ENCODE peak calls at places on chromosomes 6 and 20, in ten cellular contexts. One of them, this sample, is unnamed.
A peak's percentile ranks its signal among the peaks of the same experiment; 100 is the strongest.

GRCh38 chr6:83265384-83265783 is 72.2 kb downstream of the RWDD2A start:
- DNase-seq in HEK293T: no peak
- DNase-seq in COLO829: no peak
- DNase-seq in stimulated activated CD8-positive, alpha-beta memory T cell treated with anti-CD3 and anti-CD28 coated beads, Interleukin-4, amount 100 ng/mL, for 24 hours: no peak
- DNase-seq in T-cell: no peak
- DNase-seq in ovary: no peak
- DNase-seq in fibroblast of pulmonary artery: peak; percentile 35
- DNase-seq in RWPE1: no peak
- DNase-seq in RPMI8226: no peak
- DNase-seq in stimulated activated naive CD8-positive, alpha-beta T cell treated with anti-CD3 and anti-CD28 coated beads, Interleukin-15, amount 100 ng/mL, for 72 hours: no peak
- DNase-seq in this sample: no peak

GRCh38 chr6:80338201-80338836 is 231.8 kb downstream of the BCKDHB start:
- DNase-seq in HEK293T: peak; percentile 60
- DNase-seq in COLO829: no peak
- DNase-seq in stimulated activated CD8-positive, alpha-beta memory T cell treated with anti-CD3 and anti-CD28 coated beads, Interleukin-4, amount 100 ng/mL, for 24 hours: peak; percentile 54
- DNase-seq in T-cell: peak; percentile 63
- DNase-seq in ovary: peak; percentile 32
- DNase-seq in fibroblast of pulmonary artery: peak; percentile 48
- DNase-seq in RWPE1: peak; percentile 28
- DNase-seq in RPMI8226: peak; percentile 11
- DNase-seq in stimulated activated naive CD8-positive, alpha-beta T cell treated with anti-CD3 and anti-CD28 coated beads, Interleukin-15, amount 100 ng/mL, for 72 hours: peak; percentile 58
- DNase-seq in this sample: no peak

GRCh38 chr6:66103954-66104353 is 396.9 kb upstream of the EYS start:
- DNase-seq in HEK293T: no peak
- DNase-seq in COLO829: no peak
- DNase-seq in stimulated activated CD8-positive, alpha-beta memory T cell treated with anti-CD3 and anti-CD28 coated beads, Interleukin-4, amount 100 ng/mL, for 24 hours: no peak
- DNase-seq in T-cell: no peak
- DNase-seq in ovary: no peak
- DNase-seq in fibroblast of pulmonary artery: peak; percentile 3
- DNase-seq in RWPE1: no peak
- DNase-seq in RPMI8226: no peak
- DNase-seq in stimulated activated naive CD8-positive, alpha-beta T cell treated with anti-CD3 and anti-CD28 coated beads, Interleukin-15, amount 100 ng/mL, for 72 hours: no peak
- DNase-seq in this sample: no peak

GRCh38 chr20:4135385-4136077 is 120.2 kb upstream of the RNF24 start:
- DNase-seq in HEK293T: peak; percentile 32
- DNase-seq in COLO829: peak; percentile 95
- DNase-seq in stimulated activated CD8-positive, alpha-beta memory T cell treated with anti-CD3 and anti-CD28 coated beads, Interleukin-4, amount 100 ng/mL, for 24 hours: no peak
- DNase-seq in T-cell: no peak
- DNase-seq in ovary: no peak
- DNase-seq in fibroblast of pulmonary artery: peak; percentile 98
- DNase-seq in RWPE1: peak; percentile 98
- DNase-seq in RPMI8226: no peak
- DNase-seq in stimulated activated naive CD8-positive, alpha-beta T cell treated with anti-CD3 and anti-CD28 coated beads, Interleukin-15, amount 100 ng/mL, for 72 hours: no peak
- DNase-seq in this sample: no peak

GRCh38 chr6:6766230-6766905 is 177.8 kb downstream of the LY86 start:
- DNase-seq in HEK293T: no peak
- DNase-seq in COLO829: no peak
- DNase-seq in stimulated activated CD8-positive, alpha-beta memory T cell treated with anti-CD3 and anti-CD28 coated beads, Interleukin-4, amount 100 ng/mL, for 24 hours: no peak
- DNase-seq in T-cell: no peak
- DNase-seq in ovary: no peak
- DNase-seq in fibroblast of pulmonary artery: no peak
- DNase-seq in RWPE1: no peak
- DNase-seq in RPMI8226: peak; percentile 97
- DNase-seq in stimulated activated naive CD8-positive, alpha-beta T cell treated with anti-CD3 and anti-CD28 coated beads, Interleukin-15, amount 100 ng/mL, for 72 hours: no peak
- DNase-seq in this sample: no peak

GRCh38 chr20:33521461-33521860 is 31.6 kb downstream of the CBFA2T2 start:
- DNase-seq in HEK293T: no peak
- DNase-seq in COLO829: no peak
- DNase-seq in stimulated activated CD8-positive, alpha-beta memory T cell treated with anti-CD3 and anti-CD28 coated beads, Interleukin-4, amount 100 ng/mL, for 24 hours: no peak
- DNase-seq in T-cell: no peak
- DNase-seq in ovary: no peak
- DNase-seq in fibroblast of pulmonary artery: no peak
- DNase-seq in RWPE1: no peak
- DNase-seq in RPMI8226: peak; percentile 81
- DNase-seq in stimulated activated naive CD8-positive, alpha-beta T cell treated with anti-CD3 and anti-CD28 coated beads, Interleukin-15, amount 100 ng/mL, for 72 hours: no peak
- DNase-seq in this sample: no peak

GRCh38 chr20:47493954-47494293 is 7.8 kb upstream of the NCOA3 start:
- DNase-seq in HEK293T: no peak
- DNase-seq in COLO829: no peak
- DNase-seq in stimulated activated CD8-positive, alpha-beta memory T cell treated with anti-CD3 and anti-CD28 coated beads, Interleukin-4, amount 100 ng/mL, for 24 hours: no peak
- DNase-seq in T-cell: no peak
- DNase-seq in ovary: no peak
- DNase-seq in fibroblast of pulmonary artery: no peak
- DNase-seq in RWPE1: peak; percentile 60
- DNase-seq in RPMI8226: no peak
- DNase-seq in stimulated activated naive CD8-positive, alpha-beta T cell treated with anti-CD3 and anti-CD28 coated beads, Interleukin-15, amount 100 ng/mL, for 72 hours: no peak
- DNase-seq in this sample: no peak

GRCh38 chr6:135522975-135523692 is 25.6 kb upstream of the AHI1 start:
- DNase-seq in HEK293T: no peak
- DNase-seq in COLO829: no peak
- DNase-seq in stimulated activated CD8-positive, alpha-beta memory T cell treated with anti-CD3 and anti-CD28 coated beads, Interleukin-4, amount 100 ng/mL, for 24 hours: no peak
- DNase-seq in T-cell: no peak
- DNase-seq in ovary: no peak
- DNase-seq in fibroblast of pulmonary artery: peak; percentile 75
- DNase-seq in RWPE1: peak; percentile 6
- DNase-seq in RPMI8226: no peak
- DNase-seq in stimulated activated naive CD8-positive, alpha-beta T cell treated with anti-CD3 and anti-CD28 coated beads, Interleukin-15, amount 100 ng/mL, for 72 hours: no peak
- DNase-seq in this sample: no peak

GRCh38 chr6:35948725-35949124 is 27.8 kb upstream of the SRPK1 start:
- DNase-seq in HEK293T: no peak
- DNase-seq in COLO829: no peak
- DNase-seq in stimulated activated CD8-positive, alpha-beta memory T cell treated with anti-CD3 and anti-CD28 coated beads, Interleukin-4, amount 100 ng/mL, for 24 hours: no peak
- DNase-seq in T-cell: no peak
- DNase-seq in ovary: no peak
- DNase-seq in fibroblast of pulmonary artery: peak; percentile 47
- DNase-seq in RWPE1: no peak
- DNase-seq in RPMI8226: no peak
- DNase-seq in stimulated activated naive CD8-positive, alpha-beta T cell treated with anti-CD3 and anti-CD28 coated beads, Interleukin-15, amount 100 ng/mL, for 72 hours: no peak
- DNase-seq in this sample: no peak

This sample was measured in breast epithelium.